ENCODE peak calls at places on chromosomes 3 and 15, in four cellular contexts. One of them, this sample, is unnamed.

GRCh38 chr3:78867409-78868372 is 900.1 kb downstream of the ROBO1 start:
- DNase-seq in uterus: no peak
- DNase-seq in CD8-positive, alpha-beta T cell: no peak
- DNase-seq in suprapubic skin: no peak
- DNase-seq in this sample: no peak

GRCh38 chr3:6250167-6250566 is 610.7 kb upstream of the GRM7 start:
- DNase-seq in uterus: no peak
- DNase-seq in CD8-positive, alpha-beta T cell: no peak
- DNase-seq in suprapubic skin: no peak
- DNase-seq in this sample: no peak

GRCh38 chr3:54870423-54870822 is 57.4 kb downstream of the LRTM1 start:
- DNase-seq in uterus: peak
- DNase-seq in CD8-positive, alpha-beta T cell: no peak
- DNase-seq in suprapubic skin: no peak
- DNase-seq in this sample: no peak

GRCh38 chr15:59372352-59373211 is at the start of gene MYO1E:
- DNase-seq in uterus: peak
- DNase-seq in CD8-positive, alpha-beta T cell: peak
- DNase-seq in suprapubic skin: peak
- DNase-seq in this sample: peak

GRCh38 chr15:67792250-67792942 is 32.9 kb upstream of the SKOR1 start:
- DNase-seq in uterus: no peak
- DNase-seq in CD8-positive, alpha-beta T cell: no peak
- DNase-seq in suprapubic skin: no peak
- DNase-seq in this sample: no peak

GRCh38 chr15:53830707-53831386 is 71.4 kb upstream of the WDR72 start:
- DNase-seq in uterus: no peak
- DNase-seq in CD8-positive, alpha-beta T cell: no peak
- DNase-seq in suprapubic skin: no peak
- DNase-seq in this sample: no peak

GRCh38 chr3:32443471-32443870 is 51.8 kb downstream of the CMTM7 start:
- DNase-seq in uterus: no peak
- DNase-seq in CD8-positive, alpha-beta T cell: no peak
- DNase-seq in suprapubic skin: no peak
- DNase-seq in this sample: no peak

GRCh38 chr3:146250449-146251382 is at the start of gene PLSCR4:
- DNase-seq in uterus: peak
- DNase-seq in CD8-positive, alpha-beta T cell: no peak
- DNase-seq in suprapubic skin: peak
- DNase-seq in this sample: no peak

GRCh38 chr15:66863382-66864085 is 161.5 kb downstream of the SMAD6 start:
- DNase-seq in uterus: no peak
- DNase-seq in CD8-positive, alpha-beta T cell: no peak
- DNase-seq in suprapubic skin: no peak
- DNase-seq in this sample: peak

GRCh38 chr3:59482001-59482400 is 432.2 kb upstream of the CFAP20DC start:
- DNase-seq in uterus: no peak
- DNase-seq in CD8-positive, alpha-beta T cell: no peak
- DNase-seq in suprapubic skin: no peak
- DNase-seq in this sample: no peak

GRCh38 chr15:49235446-49236207 is 65.6 kb downstream of the GALK2 start:
- DNase-seq in uterus: peak
- DNase-seq in CD8-positive, alpha-beta T cell: peak
- DNase-seq in suprapubic skin: no peak
- DNase-seq in this sample: no peak

GRCh38 chr3:27900316-27900715 is 178.2 kb upstream of the EOMES start:
- DNase-seq in uterus: no peak
- DNase-seq in CD8-positive, alpha-beta T cell: peak
- DNase-seq in suprapubic skin: no peak
- DNase-seq in this sample: no peak

GRCh38 chr15:28191832-28192231 is 92.7 kb upstream of the OCA2 start:
- DNase-seq in uterus: no peak
- DNase-seq in CD8-positive, alpha-beta T cell: no peak
- DNase-seq in suprapubic skin: no peak
- DNase-seq in this sample: no peak

GRCh38 chr3:129231331-129232119 is 17.9 kb upstream of the COPG1 start:
- DNase-seq in uterus: no peak
- DNase-seq in CD8-positive, alpha-beta T cell: no peak
- DNase-seq in suprapubic skin: no peak
- DNase-seq in this sample: no peak

GRCh38 chr3:18870642-18871041 is 277.7 kb upstream of the KCNH8 start:
- DNase-seq in uterus: no peak
- DNase-seq in CD8-positive, alpha-beta T cell: no peak
- DNase-seq in suprapubic skin: no peak
- DNase-seq in this sample: no peak

GRCh38 chr3:184632551-184632950 is 71.0 kb downstream of the EPHB3 start:
- DNase-seq in uterus: no peak
- DNase-seq in CD8-positive, alpha-beta T cell: no peak
- DNase-seq in suprapubic skin: no peak
- DNase-seq in this sample: no peak
- TF ChIP-seq CTCF in uterus: no peak
- TF ChIP-seq CTCF in CD8-positive, alpha-beta T cell: no peak
- TF ChIP-seq CTCF in suprapubic skin: no peak
- TF ChIP-seq CTCF in this sample: no peak

GRCh38 chr3:21835266-21835665 is 84.3 kb upstream of the ZNF385D start:
- DNase-seq in uterus: no peak
- DNase-seq in CD8-positive, alpha-beta T cell: no peak
- DNase-seq in suprapubic skin: no peak
- DNase-seq in this sample: no peak

GRCh38 chr3:21839181-21839580 is 88.2 kb upstream of the ZNF385D start:
- DNase-seq in uterus: no peak
- DNase-seq in CD8-positive, alpha-beta T cell: no peak
- DNase-seq in suprapubic skin: no peak
- DNase-seq in this sample: no peak

GRCh38 chr3:21839592-21839991 is 88.6 kb upstream of the ZNF385D start:
- DNase-seq in uterus: no peak
- DNase-seq in CD8-positive, alpha-beta T cell: no peak
- DNase-seq in suprapubic skin: no peak
- DNase-seq in this sample: no peak
- TF ChIP-seq CTCF in uterus: no peak
- TF ChIP-seq CTCF in CD8-positive, alpha-beta T cell: no peak
- TF ChIP-seq CTCF in suprapubic skin: no peak
- TF ChIP-seq CTCF in this sample: peak

GRCh38 chr15:98647026-98647773 is 1.1 kb upstream of the IGF1R start:
- DNase-seq in uterus: peak
- DNase-seq in CD8-positive, alpha-beta T cell: peak
- DNase-seq in suprapubic skin: peak
- DNase-seq in this sample: no peak
- TF ChIP-seq CTCF in uterus: peak
- TF ChIP-seq CTCF in CD8-positive, alpha-beta T cell: peak
- TF ChIP-seq CTCF in suprapubic skin: peak
- TF ChIP-seq CTCF in this sample: peak

DNA sequence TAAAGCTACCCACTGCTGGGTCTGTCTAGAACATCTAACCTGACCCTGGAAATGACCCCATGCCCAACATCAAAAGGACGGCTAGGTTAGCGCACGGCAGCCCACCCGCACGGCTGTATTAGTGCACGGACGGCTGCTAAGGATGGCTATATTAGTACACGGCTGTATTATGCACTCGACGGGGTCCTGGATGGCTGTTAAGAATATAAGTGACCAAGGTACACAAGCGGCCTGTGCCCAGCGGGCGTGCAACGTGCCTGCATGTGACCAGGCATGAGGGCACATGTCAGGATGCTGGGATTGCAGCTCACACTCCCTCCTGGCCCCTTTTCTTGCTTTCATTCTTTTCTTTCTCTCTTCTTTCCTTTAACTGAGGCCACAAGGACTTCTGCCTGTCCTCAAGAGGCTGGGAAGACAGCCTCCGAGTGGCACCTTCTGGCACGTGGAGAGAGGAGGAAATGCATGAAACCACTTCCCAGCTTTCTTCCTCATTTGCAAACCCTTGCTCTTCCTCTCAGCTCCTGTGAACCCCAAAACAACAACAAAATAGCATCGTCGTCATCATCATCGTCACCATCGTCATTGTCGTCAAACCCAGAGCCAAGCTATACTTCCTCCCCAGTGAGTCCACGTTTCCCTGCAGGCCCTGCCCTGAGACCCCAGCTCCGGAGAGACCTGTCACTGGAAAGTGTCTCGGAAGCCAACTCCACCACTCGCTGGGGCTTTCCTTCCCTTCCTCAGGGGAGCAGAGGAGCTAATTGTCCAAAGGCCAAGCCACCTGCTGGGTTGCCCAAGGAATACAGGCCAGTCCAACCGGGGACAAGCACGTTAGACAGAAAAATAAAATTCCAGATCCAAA is 101.8 kb downstream of the CHSY1 start:
- DNase-seq in uterus: no peak
- DNase-seq in CD8-positive, alpha-beta T cell: no peak
- DNase-seq in suprapubic skin: no peak
- DNase-seq in this sample: no peak
- TF ChIP-seq CTCF in uterus: no peak
- TF ChIP-seq CTCF in CD8-positive, alpha-beta T cell: no peak
- TF ChIP-seq CTCF in suprapubic skin: no peak
- TF ChIP-seq CTCF in this sample: no peak

DNA sequence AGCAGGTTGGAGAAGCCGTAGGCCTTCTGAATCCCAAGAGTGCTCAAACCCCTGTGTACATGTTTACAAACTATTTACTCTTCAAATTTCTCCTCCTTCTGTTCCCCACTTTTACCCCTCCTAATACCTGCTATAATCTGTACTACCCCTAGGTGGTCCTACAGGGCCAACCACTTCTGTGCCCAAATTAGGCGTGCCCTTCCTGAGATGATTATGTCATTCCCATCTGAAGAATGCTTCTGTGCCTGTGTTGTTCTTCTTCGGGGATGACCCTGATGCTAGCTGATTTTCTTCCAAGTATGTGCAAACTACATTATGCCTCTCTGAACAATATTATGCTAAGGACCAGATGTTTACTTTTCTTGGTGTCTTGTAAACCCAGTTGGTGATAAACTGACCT is 20.5 kb downstream of the RBP2 start:
- DNase-seq in uterus: no peak
- DNase-seq in CD8-positive, alpha-beta T cell: no peak
- DNase-seq in suprapubic skin: no peak
- DNase-seq in this sample: no peak
- TF ChIP-seq CTCF in uterus: no peak
- TF ChIP-seq CTCF in CD8-positive, alpha-beta T cell: no peak
- TF ChIP-seq CTCF in suprapubic skin: no peak
- TF ChIP-seq CTCF in this sample: peak